ENCODE peak calls at places on chromosomes 4 and X, in six cellular contexts. I, P, N, Z, V and A are unnamed samples.

GRCh38 chr4:112270643-112271484 is 14.8 kb downstream of the TIFA start:
- DNase-seq in I (peak), P (peak), N (no peak), Z (no peak), V (no peak), A (no peak)

GRCh38 chrX:42519666-42520231 is 258.2 kb downstream of the PPP1R2C start:
- DNase-seq in I (peak), P (peak), N (no peak), Z (no peak), V (no peak), A (no peak)

GRCh38 chr4:12036450-12036849 is 607.8 kb upstream of the HS3ST1 start:
- DNase-seq in I (no peak), P (no peak), N (no peak), Z (no peak), V (no peak), A (no peak)

GRCh38 chr4:145034727-145035211 is 63.2 kb downstream of the ANAPC10 start:
- DNase-seq in I (peak), P (peak), N (no peak), Z (no peak), V (peak), A (no peak)

GRCh38 chr4:1216869-1217294 is 32.0 kb downstream of the CTBP1 start:
- DNase-seq in I (no peak), P (no peak), N (no peak), Z (no peak), V (no peak), A (peak)

GRCh38 chr4:84967292-84967651 is 782 bp upstream of the WDFY3 start:
- DNase-seq in I (no peak), P (peak), N (no peak), Z (no peak), V (no peak), A (no peak)

GRCh38 chr4:13539047-13539720 is 5.1 kb downstream of the NKX3-2 start:
- DNase-seq in I (no peak), P (no peak), N (no peak), Z (no peak), V (no peak), A (no peak)

GRCh38 chr4:107392951-107393350 is 327.1 kb downstream of the PAPSS1 start:
- DNase-seq in I (no peak), P (peak), N (no peak), Z (no peak), V (peak), A (no peak)

GRCh38 chr4:80017125-80017854 is 55.7 kb downstream of the ANTXR2 start:
- DNase-seq in I (peak), P (peak), N (no peak), Z (no peak), V (no peak), A (no peak)

GRCh38 chrX:50756276-50756675 is 57.7 kb downstream of the SHROOM4 start:
- DNase-seq in I (no peak), P (no peak), N (no peak), Z (no peak), V (no peak), A (no peak)

GRCh38 chr4:94461506-94461905 is 9.8 kb downstream of the PDLIM5 start:
- DNase-seq in I (no peak), P (no peak), N (no peak), Z (no peak), V (no peak), A (no peak)

GRCh38 chrX:119693032-119693995 is at the start of gene SEPTIN6:
- DNase-seq in I (peak), P (peak), N (peak), Z (peak), V (peak), A (peak)

GRCh38 chr4:1099684-1100335 is 13.6 kb downstream of the RNF212 start:
- DNase-seq in I (no peak), P (no peak), N (no peak), Z (no peak), V (no peak), A (no peak)

GRCh38 chr4:81407726-81408125 is 64.0 kb downstream of the RASGEF1B start:
- DNase-seq in I (no peak), P (no peak), N (no peak), Z (no peak), V (no peak), A (no peak)

GRCh38 chr4:67522851-67523671 is 22.2 kb downstream of the CENPC start:
- DNase-seq in I (peak), P (peak), N (no peak), Z (no peak), V (no peak), A (no peak)

GRCh38 chrX:134718329-134719317 is 60.4 kb upstream of the PLAC1 start:
- DNase-seq in I (peak), P (peak), N (no peak), Z (no peak), V (peak), A (peak)
- TF ChIP-seq CTCF in I (peak), P (peak), N (no peak), Z (no peak), V (no peak), A (no peak)

DNA sequence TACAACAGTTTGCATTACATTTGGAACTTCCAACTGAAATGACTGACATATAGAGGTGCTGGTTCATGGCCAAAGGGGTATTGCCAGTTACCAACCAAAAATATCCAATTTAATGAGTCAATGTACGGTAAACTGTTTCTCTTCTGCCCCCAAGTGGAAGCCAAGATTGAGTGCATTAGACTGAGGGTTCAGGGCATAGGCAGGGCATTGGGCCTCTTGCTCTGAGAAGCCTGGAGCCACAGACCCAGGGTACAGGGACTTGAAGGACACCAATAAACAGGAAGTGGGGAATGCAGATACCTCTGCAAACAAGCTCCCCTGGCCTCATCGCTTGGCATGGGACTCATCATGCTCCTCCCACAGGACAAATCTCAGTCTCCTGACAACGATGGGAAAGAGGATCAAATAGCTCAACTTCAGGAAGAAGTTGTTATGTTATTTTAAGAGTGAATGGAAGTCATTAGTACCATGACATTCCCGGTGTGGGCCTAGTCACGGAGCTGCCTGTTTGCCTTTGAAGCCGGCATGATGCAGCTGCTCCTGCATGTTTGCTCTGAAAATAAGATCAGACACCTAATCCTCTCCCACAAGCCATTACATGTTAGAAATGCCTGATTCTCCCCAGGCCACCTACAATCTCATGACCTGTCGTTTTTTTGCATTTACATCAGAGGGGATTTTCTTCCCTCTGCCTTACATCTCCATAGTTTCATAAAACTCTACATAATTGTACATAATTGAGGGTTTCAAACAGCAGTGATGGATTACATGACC is 224.2 kb downstream of the RCHY1 start:
- DNase-seq in I (peak), P (peak), N (peak), Z (no peak), V (no peak), A (peak)
- TF ChIP-seq CTCF in I (peak), P (peak), N (peak), Z (peak), V (peak), A (peak)

GRCh38 chrX:116863029-116863428 is 400.3 kb upstream of the CT83 start:
- DNase-seq in I (no peak), P (no peak), N (no peak), Z (no peak), V (no peak), A (no peak)
- TF ChIP-seq CTCF in I (no peak), P (no peak), N (no peak), Z (no peak), V (no peak), A (no peak)

GRCh38 chr4:177108708-177109107 is 201.0 kb upstream of the NEIL3 start:
- DNase-seq in I (peak), P (peak), N (no peak), Z (no peak), V (no peak), A (no peak)
- TF ChIP-seq CTCF in I (peak), P (peak), N (no peak), Z (no peak), V (no peak), A (no peak)

GRCh38 chr4:56127698-56128097 is 179.0 kb downstream of the CEP135 start:
- DNase-seq in I (no peak), P (no peak), N (no peak), Z (no peak), V (no peak), A (no peak)

GRCh38 chr4:56128231-56128630 is 179.5 kb downstream of the CEP135 start:
- DNase-seq in I (peak), P (no peak), N (no peak), Z (no peak), V (no peak), A (no peak)

GRCh38 chr4:56132835-56133234 is 184.1 kb downstream of the CEP135 start:
- DNase-seq in I (no peak), P (no peak), N (no peak), Z (no peak), V (no peak), A (no peak)

GRCh38 chr4:56130609-56131150 is 181.9 kb downstream of the CEP135 start:
- DNase-seq in I (no peak), P (no peak), N (no peak), Z (no peak), V (no peak), A (no peak)

DNA sequence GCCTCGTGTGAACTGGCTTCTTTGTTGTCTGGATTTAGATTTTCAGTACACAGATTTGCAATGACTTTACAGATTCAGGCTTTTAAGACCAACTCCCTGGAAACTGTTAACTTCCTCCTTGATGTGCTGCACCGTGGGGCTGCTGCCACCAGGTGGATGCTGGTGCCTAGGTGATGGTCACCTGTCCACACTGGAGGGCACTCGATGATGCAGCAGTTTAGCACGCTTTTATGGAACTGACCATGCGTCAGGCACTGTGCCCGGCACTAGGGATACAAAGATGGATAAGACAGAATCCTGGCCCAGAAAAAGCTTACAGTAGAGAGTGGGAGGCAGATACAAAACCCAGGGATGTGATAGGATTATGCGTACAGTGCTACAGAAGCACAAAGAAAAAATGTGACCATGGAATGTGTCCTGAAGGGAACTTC is 180.7 kb downstream of the CEP135 start:
- DNase-seq in I (no peak), P (no peak), N (peak), Z (no peak), V (no peak), A (no peak)
- TF ChIP-seq CTCF in I (peak), P (no peak), N (peak), Z (peak), V (no peak), A (peak)

GRCh38 chrX:39242187-39242586 is 440.9 kb downstream of the MID1IP1 start:
- DNase-seq in I (no peak), P (peak), N (peak), Z (no peak), V (no peak), A (no peak)
- TF ChIP-seq CTCF in I (peak), P (peak), N (peak), Z (peak), V (peak), A (peak)

GRCh38 chr4:152399246-152399645 is 136.6 kb downstream of the FBXW7 start:
- DNase-seq in I (no peak), P (no peak), N (no peak), Z (no peak), V (no peak), A (peak)

GRCh38 chr4:152401424-152401823 is 134.5 kb downstream of the FBXW7 start:
- DNase-seq in I (no peak), P (no peak), N (no peak), Z (no peak), V (no peak), A (no peak)

GRCh38 chr4:152394786-152395185 is 141.1 kb downstream of the FBXW7 start:
- DNase-seq in I (no peak), P (no peak), N (no peak), Z (no peak), V (no peak), A (no peak)

GRCh38 chr4:152392079-152392478 is 143.8 kb downstream of the FBXW7 start:
- DNase-seq in I (no peak), P (no peak), N (no peak), Z (no peak), V (no peak), A (no peak)

DNA sequence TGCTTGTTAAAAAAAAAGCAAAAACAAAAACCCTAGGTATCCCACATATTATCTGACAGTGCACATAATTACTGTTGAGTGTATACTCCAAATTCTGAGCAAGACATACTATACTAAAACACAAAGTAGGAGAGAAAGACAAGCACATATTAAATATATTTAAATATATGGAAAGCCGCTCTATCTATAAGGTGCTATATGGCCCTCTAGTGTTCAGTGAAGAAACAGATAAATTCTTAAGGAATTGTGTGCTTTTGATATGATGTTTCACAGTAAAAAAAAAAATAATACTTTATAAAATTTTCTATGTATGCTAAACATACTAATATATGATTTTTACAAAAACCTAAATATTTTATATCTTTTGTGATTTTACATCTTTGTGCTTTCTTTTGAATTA is 137.8 kb downstream of the FBXW7 start:
- DNase-seq in I (no peak), P (peak), N (no peak), Z (no peak), V (no peak), A (no peak)
- TF ChIP-seq CTCF in I (no peak), P (peak), N (peak), Z (peak), V (peak), A (peak)

GRCh38 chrX:39653656-39654055 is 444.1 kb downstream of the BCOR start:
- DNase-seq in I (no peak), P (no peak), N (no peak), Z (no peak), V (no peak), A (no peak)

GRCh38 chrX:39654183-39654925 is 443.4 kb downstream of the BCOR start:
- DNase-seq in I (no peak), P (no peak), N (no peak), Z (no peak), V (no peak), A (no peak)

GRCh38 chrX:39654952-39655351 is 442.8 kb downstream of the BCOR start:
- DNase-seq in I (no peak), P (no peak), N (no peak), Z (no peak), V (no peak), A (no peak)

GRCh38 chrX:39650883-39651282 is 446.9 kb downstream of the BCOR start:
- DNase-seq in I (no peak), P (no peak), N (no peak), Z (no peak), V (no peak), A (no peak)

DNA sequence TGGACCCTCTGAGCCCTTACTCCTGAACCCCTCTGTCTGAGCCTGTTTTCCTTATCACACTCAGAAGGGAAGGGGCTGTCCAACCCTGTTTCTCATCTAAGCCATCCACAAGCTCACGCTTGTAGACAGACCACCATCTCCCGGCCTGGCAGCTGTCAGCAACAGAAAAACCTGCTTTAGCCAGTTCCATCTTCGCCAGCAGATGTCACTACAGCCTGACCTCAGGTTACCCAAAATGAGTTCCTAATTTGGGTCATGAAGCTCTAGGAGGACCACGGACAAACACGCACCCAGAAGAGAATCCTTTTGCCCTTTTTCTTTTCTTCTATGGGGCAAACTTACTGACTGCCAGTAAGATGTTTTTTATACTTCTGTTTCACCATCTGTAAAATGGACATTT is 445.4 kb downstream of the BCOR start:
- DNase-seq in I (no peak), P (peak), N (peak), Z (no peak), V (no peak), A (peak)
- TF ChIP-seq CTCF in I (peak), P (peak), N (no peak), Z (peak), V (peak), A (peak)

DNA sequence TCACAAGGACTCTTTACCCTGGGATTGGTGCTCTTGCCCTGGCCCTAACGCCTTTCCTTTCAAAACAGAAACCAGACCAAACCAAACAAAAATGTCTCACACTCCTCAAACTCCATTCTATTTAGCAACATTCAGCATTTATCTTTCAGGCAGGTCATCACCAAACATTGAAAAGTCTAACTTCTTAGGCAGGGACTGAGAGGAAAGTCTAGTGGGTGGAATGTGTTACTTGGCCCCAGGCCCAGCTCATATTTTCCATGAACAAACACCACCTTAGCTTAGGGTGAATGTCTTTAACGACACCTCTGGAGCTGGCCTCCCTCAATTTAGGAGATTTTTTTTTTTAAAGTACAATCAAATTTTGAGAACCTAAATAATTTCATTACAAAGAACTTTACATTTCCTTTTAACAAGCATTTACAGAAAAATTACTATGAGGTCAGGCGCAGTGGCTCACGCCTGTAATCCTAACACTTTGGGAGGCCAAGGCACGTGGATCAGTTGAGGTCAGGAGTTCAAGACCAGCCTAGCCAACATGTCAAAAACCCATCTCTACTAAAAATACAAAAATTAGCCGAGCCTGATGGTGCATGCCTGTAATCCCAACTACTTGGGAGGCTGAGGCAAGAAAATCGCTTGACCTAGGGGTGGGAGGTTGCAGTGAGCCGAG is 10.2 kb upstream of the N4BP2 start:
- DNase-seq in I (peak), P (peak), N (no peak), Z (no peak), V (no peak), A (no peak)
- TF ChIP-seq CTCF in I (peak), P (peak), N (no peak), Z (no peak), V (no peak), A (no peak)

GRCh38 chr4:168633071-168633470 is 136.2 kb downstream of the PALLD start:
- DNase-seq in I (no peak), P (peak), N (no peak), Z (no peak), V (no peak), A (no peak)

GRCh38 chr4:168630445-168631187 is 133.8 kb downstream of the PALLD start:
- DNase-seq in I (peak), P (peak), N (no peak), Z (no peak), V (no peak), A (no peak)

GRCh38 chr4:168632246-168632832 is 135.5 kb downstream of the PALLD start:
- DNase-seq in I (no peak), P (no peak), N (no peak), Z (no peak), V (no peak), A (no peak)

GRCh38 chr4:168629561-168629960 is 132.7 kb downstream of the PALLD start:
- DNase-seq in I (no peak), P (no peak), N (no peak), Z (no peak), V (no peak), A (no peak)

GRCh38 chr4:168631241-168632151 is 134.6 kb downstream of the PALLD start:
- DNase-seq in I (peak), P (peak), N (peak), Z (peak), V (peak), A (no peak)
- TF ChIP-seq CTCF in I (peak), P (peak), N (peak), Z (peak), V (peak), A (no peak)